ENCODE peak calls at places on chromosomes 16 and 17, in four cellular contexts. One of them, this sample, is unnamed.

GRCh38 chr16:56729351-56729735 is 586 bp upstream of the NUP93 start:
- DNase-seq in H1: no peak
- DNase-seq in IMR-90: no peak
- DNase-seq in H9: no peak
- DNase-seq in this sample: no peak

GRCh38 chr16:56424404-56424765 is 960 bp downstream of the AMFR start:
- DNase-seq in H1: no peak
- DNase-seq in IMR-90: no peak
- DNase-seq in H9: no peak
- DNase-seq in this sample: peak; percentile 61

GRCh38 chr17:7004398-7005253 is 7.8 kb upstream of the RNASEK start:
- DNase-seq in H1: peak; percentile 53
- DNase-seq in IMR-90: peak; percentile 54
- DNase-seq in H9: no peak
- DNase-seq in this sample: peak; percentile 82

GRCh38 chr16:4874686-4875085 is 27.4 kb downstream of the UBN1 start:
- DNase-seq in H1: no peak
- DNase-seq in IMR-90: no peak
- DNase-seq in H9: no peak
- DNase-seq in this sample: no peak

GRCh38 chr16:87822571-87822970 is 46.7 kb downstream of the SLC7A5 start:
- DNase-seq in H1: no peak
- DNase-seq in IMR-90: no peak
- DNase-seq in H9: no peak
- DNase-seq in this sample: peak; percentile 78

GRCh38 chr16:19717319-19717718 is 708 bp downstream of the KNOP1 start:
- DNase-seq in H1: no peak
- DNase-seq in IMR-90: peak; percentile 8
- DNase-seq in H9: no peak
- DNase-seq in this sample: peak; percentile 54

GRCh38 chr16:75263963-75264445 is 12.6 kb upstream of the BCAR1 start:
- DNase-seq in H1: no peak
- DNase-seq in IMR-90: no peak
- DNase-seq in H9: no peak
- DNase-seq in this sample: no peak

GRCh38 chr16:54282202-54282922 is 4.2 kb downstream of the IRX3 start:
- DNase-seq in H1: peak; percentile 84
- DNase-seq in IMR-90: no peak
- DNase-seq in H9: peak; percentile 63
- DNase-seq in this sample: peak; percentile 71

DNA sequence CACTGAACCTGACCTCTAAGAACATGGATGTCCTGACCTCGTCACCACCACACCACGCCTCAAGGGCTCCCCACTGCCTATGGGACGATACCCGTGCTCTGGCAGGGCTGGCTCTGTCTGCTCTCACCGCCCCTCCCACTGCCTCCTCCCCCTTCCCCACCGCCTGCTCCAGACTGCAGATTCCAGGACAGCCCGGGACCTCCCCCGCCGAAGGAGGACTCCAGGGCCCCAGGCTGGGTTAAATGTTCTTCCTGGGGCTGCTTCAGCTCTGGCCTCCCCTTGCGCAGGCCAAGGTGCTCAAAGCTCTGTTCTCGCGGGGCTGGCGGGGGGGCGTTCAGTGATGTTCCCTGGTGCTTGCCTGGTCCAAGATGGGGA is 3.1 kb downstream of the NPW start:
- DNase-seq in H1: no peak
- DNase-seq in IMR-90: peak; percentile 26
- DNase-seq in H9: peak; percentile 91
- DNase-seq in this sample: peak; percentile 93
- H2BK120ac ChIP-seq in H1: peak overlapping the region; percentile 72
- H2BK120ac ChIP-seq in IMR-90: peak overlapping the region; percentile 50
- H2BK120ac ChIP-seq in H9: no peak overlapping the region
- H2BK120ac ChIP-seq in this sample: no peak overlapping the region

GRCh38 chr16:7115898-7116297 is 216.7 kb upstream of the RBFOX1 start:
- DNase-seq in H1: no peak
- DNase-seq in IMR-90: no peak
- DNase-seq in H9: no peak
- DNase-seq in this sample: no peak

GRCh38 chr16:7113949-7114348 is 218.7 kb upstream of the RBFOX1 start:
- DNase-seq in H1: no peak
- DNase-seq in IMR-90: no peak
- DNase-seq in H9: no peak
- DNase-seq in this sample: no peak

GRCh38 chr16:7116734-7117133 is 215.9 kb upstream of the RBFOX1 start:
- DNase-seq in H1: no peak
- DNase-seq in IMR-90: no peak
- DNase-seq in H9: no peak
- DNase-seq in this sample: no peak
- H3K56ac ChIP-seq in H1: no peak overlapping the region
- H3K56ac ChIP-seq in IMR-90: no peak overlapping the region
- H3K56ac ChIP-seq in H9: no peak overlapping the region
- H3K56ac ChIP-seq in this sample: no peak overlapping the region

DNA sequence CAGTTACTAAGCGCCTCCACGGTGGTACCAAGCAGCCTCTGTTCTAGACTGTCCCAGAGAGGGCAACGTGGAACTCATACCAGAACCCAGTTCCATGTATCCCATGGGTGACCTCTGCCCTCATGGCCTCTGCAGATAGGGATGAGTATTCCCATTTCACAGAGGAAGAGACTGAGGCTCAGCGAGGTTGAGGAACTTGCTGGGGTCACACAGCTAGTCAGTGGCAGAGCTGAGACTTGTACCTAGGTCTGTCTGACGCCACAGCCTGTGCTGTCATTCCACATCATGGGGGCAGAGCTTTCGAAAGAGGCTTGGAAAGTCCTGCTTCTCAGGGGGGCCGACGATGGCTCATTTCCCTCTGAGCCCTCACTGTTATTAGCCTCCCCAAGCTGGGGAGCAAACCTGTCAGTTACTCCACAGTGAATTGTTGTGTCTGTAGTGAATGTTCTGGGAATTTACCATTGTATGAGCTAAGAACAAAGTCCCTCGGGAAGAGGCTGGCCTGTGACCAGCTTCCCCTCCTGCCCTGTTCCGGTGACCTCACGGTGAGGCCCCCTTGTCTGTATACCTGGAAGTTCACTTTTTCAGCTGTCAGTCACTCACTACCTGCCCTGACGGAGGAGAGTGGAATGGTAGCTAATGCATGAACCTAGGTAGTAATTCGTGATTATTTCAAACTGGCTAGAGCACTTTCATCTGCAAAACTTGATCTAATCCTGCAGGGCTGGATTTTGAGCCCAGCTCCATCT is 8.9 kb downstream of the METTL22 start:
- DNase-seq in H1: no peak
- DNase-seq in IMR-90: no peak
- DNase-seq in H9: no peak
- DNase-seq in this sample: no peak
- H3K9ac ChIP-seq in H1: no peak overlapping the region
- H3K9ac ChIP-seq in IMR-90: no peak overlapping the region
- H3K9ac ChIP-seq in H9: no peak overlapping the region
- H3K9ac ChIP-seq in this sample: no peak overlapping the region

GRCh38 chr16:70694088-70694487 is 8.2 kb upstream of the MTSS2 start:
- DNase-seq in H1: no peak
- DNase-seq in IMR-90: peak; percentile 78
- DNase-seq in H9: peak; percentile 81
- DNase-seq in this sample: peak; percentile 98
- H2BK120ac ChIP-seq in H1: no peak overlapping the region
- H2BK120ac ChIP-seq in IMR-90: peak overlapping the region; percentile 99
- H2BK120ac ChIP-seq in H9: no peak overlapping the region
- H2BK120ac ChIP-seq in this sample: no peak overlapping the region

GRCh38 chr17:43611230-43611969 is 50.3 kb downstream of the MEOX1 start:
- DNase-seq in H1: no peak
- DNase-seq in IMR-90: no peak
- DNase-seq in H9: no peak
- DNase-seq in this sample: peak; percentile 46

GRCh38 chr17:43604549-43604948 is 57.2 kb downstream of the MEOX1 start:
- DNase-seq in H1: no peak
- DNase-seq in IMR-90: no peak
- DNase-seq in H9: no peak
- DNase-seq in this sample: no peak

GRCh38 chr17:43609613-43610385 is 51.9 kb downstream of the MEOX1 start:
- DNase-seq in H1: no peak
- DNase-seq in IMR-90: peak; percentile 26
- DNase-seq in H9: no peak
- DNase-seq in this sample: no peak

GRCh38 chr17:43612515-43612914 is 49.2 kb downstream of the MEOX1 start:
- DNase-seq in H1: no peak
- DNase-seq in IMR-90: no peak
- DNase-seq in H9: no peak
- DNase-seq in this sample: no peak

GRCh38 chr17:43608313-43608712 is 53.4 kb downstream of the MEOX1 start:
- DNase-seq in H1: no peak
- DNase-seq in IMR-90: peak; percentile 70
- DNase-seq in H9: no peak
- DNase-seq in this sample: peak; percentile 55
- H3K56ac ChIP-seq in H1: no peak overlapping the region
- H3K56ac ChIP-seq in IMR-90: no peak overlapping the region
- H3K56ac ChIP-seq in H9: no peak overlapping the region
- H3K56ac ChIP-seq in this sample: no peak overlapping the region

DNA sequence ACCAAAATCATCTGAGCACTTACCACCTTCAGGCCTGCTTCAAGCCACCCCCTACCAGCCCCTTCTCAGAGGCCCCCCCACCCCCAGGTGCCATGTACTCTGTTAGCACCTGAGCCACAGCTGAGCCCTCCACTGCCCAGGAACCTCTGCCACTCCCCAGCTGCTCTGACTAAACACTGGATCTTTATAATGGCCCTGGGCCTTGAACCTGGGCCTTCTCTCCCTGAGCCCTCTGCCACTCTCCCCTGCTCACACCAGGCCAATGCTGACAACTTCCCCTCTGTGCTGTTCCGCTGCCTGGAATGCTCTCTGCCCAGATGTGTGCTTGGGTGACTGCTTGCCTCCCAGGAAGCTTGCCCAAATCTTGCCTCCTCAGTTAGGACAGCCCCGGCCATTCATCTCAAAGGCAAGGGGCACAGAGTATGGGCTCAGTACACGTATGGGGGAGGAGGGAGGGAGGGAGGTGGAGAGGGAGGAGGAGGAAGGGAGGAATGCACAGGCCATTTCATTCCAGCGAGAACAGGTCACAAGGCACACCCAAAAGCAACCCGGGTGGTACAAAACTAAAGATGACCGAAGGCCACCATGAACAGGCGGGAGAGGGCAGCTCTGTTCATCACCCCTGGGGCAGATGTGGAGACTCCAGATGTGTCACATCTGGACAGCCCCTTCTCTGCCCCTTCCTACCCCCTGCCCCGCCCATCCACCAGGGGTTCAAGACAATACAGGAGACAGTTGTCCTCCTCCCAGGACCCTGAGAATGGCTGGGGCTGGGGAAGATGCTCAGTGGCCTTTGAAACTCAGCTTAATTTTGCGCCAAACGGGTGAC is 15.3 kb upstream of the TNFRSF13B start:
- DNase-seq in H1: no peak
- DNase-seq in IMR-90: no peak
- DNase-seq in H9: peak; percentile 26
- DNase-seq in this sample: no peak
- H3K9ac ChIP-seq in H1: no peak overlapping the region
- H3K9ac ChIP-seq in IMR-90: no peak overlapping the region
- H3K9ac ChIP-seq in H9: no peak overlapping the region
- H3K9ac ChIP-seq in this sample: no peak overlapping the region

GRCh38 chr16:68643227-68643626 is 1.9 kb upstream of the CDH3 start:
- DNase-seq in H1: peak; percentile 52
- DNase-seq in IMR-90: no peak
- DNase-seq in H9: no peak
- DNase-seq in this sample: peak; percentile 25

GRCh38 chr16:68643847-68644246 is 1.3 kb upstream of the CDH3 start:
- DNase-seq in H1: peak; percentile 50
- DNase-seq in IMR-90: no peak
- DNase-seq in H9: no peak
- DNase-seq in this sample: peak; percentile 27

GRCh38 chr16:68640972-68641371 is 4.1 kb upstream of the CDH3 start:
- DNase-seq in H1: no peak
- DNase-seq in IMR-90: no peak
- DNase-seq in H9: no peak
- DNase-seq in this sample: peak; percentile 66

GRCh38 chr16:68642047-68642435 is 3.1 kb upstream of the CDH3 start:
- DNase-seq in H1: no peak
- DNase-seq in IMR-90: no peak
- DNase-seq in H9: no peak
- DNase-seq in this sample: no peak

GRCh38 chr16:68642436-68643064 is 2.6 kb upstream of the CDH3 start:
- DNase-seq in H1: peak; percentile 79
- DNase-seq in IMR-90: no peak
- DNase-seq in H9: peak; percentile 89
- DNase-seq in this sample: peak; percentile 93
- H2BK120ac ChIP-seq in H1: no peak overlapping the region
- H2BK120ac ChIP-seq in IMR-90: no peak overlapping the region
- H2BK120ac ChIP-seq in H9: no peak overlapping the region
- H2BK120ac ChIP-seq in this sample: no peak overlapping the region

DNA sequence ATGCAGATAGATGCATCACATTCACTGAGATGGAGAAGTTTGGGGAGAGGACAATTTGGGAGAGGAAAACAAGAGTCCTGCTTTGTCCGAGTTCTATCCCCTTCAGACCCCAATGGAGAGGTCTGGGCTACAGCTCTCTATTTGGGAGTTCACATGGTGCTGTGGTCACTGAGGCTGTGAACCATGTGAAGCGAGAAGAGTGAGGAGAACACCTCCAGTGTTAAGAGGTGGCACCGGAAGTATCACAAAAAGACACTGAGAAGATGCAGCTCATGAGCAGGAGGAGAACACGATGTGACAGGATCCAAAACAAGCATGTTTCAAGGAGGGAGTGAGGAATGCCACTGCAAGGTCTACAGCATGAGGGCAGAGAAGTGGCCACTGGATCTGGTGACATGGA is 39.7 kb downstream of the PIK3R5 start:
- DNase-seq in H1: no peak
- DNase-seq in IMR-90: no peak
- DNase-seq in H9: peak; percentile 14
- DNase-seq in this sample: no peak
- H3K56ac ChIP-seq in H1: no peak overlapping the region
- H3K56ac ChIP-seq in IMR-90: no peak overlapping the region
- H3K56ac ChIP-seq in H9: no peak overlapping the region
- H3K56ac ChIP-seq in this sample: no peak overlapping the region

GRCh38 chr17:1366234-1366633 is 33.8 kb downstream of the YWHAE start:
- DNase-seq in H1: no peak
- DNase-seq in IMR-90: no peak
- DNase-seq in H9: no peak
- DNase-seq in this sample: no peak
- H3K9ac ChIP-seq in H1: no peak overlapping the region
- H3K9ac ChIP-seq in IMR-90: no peak overlapping the region
- H3K9ac ChIP-seq in H9: no peak overlapping the region
- H3K9ac ChIP-seq in this sample: no peak overlapping the region

This sample was measured in mesendoderm.